ENCODE peak calls at places on chromosomes 5 and 9, in nine cellular contexts. U is GM13977, L is BJ, I is foreskin fibroblast, R is PC-9, Y is kidney, B is cardiac muscle cell, D is B cell, H is cardiac fibroblast. F is an unnamed sample.

GRCh38 chr9:28051559-28051958 is 478.3 kb upstream of the C9orf72 start:
- DNase-seq in B (no peak), U (no peak), R (no peak), Y (no peak), L (peak; percentile 44), H (no peak), D (no peak), I (no peak), F (no peak)

GRCh38 chr9:122173670-122174069 is 14.0 kb downstream of the MORN5 start:
- DNase-seq in Y (no peak), L (no peak), H (no peak), B (no peak), U (no peak), R (no peak), D (no peak), I (no peak), F (no peak)

GRCh38 chr9:132670816-132671371 is 630 bp downstream of the GTF3C4 start:
- DNase-seq in D (peak; percentile 60), I (peak; percentile 16), U (peak; percentile 59), R (peak; percentile 23), H (peak; percentile 26), B (peak; percentile 33), L (no peak), Y (peak; percentile 71), F (peak; percentile 39)

GRCh38 chr5:100623719-100624118 is 88.5 kb downstream of the FAM174A start:
- DNase-seq in U (peak; percentile 19), B (peak; percentile 71), L (no peak), H (peak; percentile 70), D (no peak), Y (no peak), I (peak; percentile 2), R (no peak), F (no peak)

GRCh38 chr9:134419684-134420076 is 93.4 kb downstream of the RXRA start:
- DNase-seq in L (no peak), Y (no peak), B (no peak), U (no peak), H (no peak), I (no peak), D (no peak), R (no peak), F (no peak)

GRCh38 chr5:178983728-178984127 is 11.4 kb downstream of the GRM6 start:
- DNase-seq in H (no peak), B (no peak), U (no peak), D (no peak), L (no peak), Y (peak; percentile 48), I (no peak), R (no peak), F (peak; percentile 52)

GRCh38 chr9:121650220-121651013 is 1.0 kb upstream of the DAB2IP start:
- DNase-seq in L (no peak), H (peak; percentile 29), B (peak; percentile 53), D (no peak), R (peak; percentile 85), Y (peak; percentile 92), I (no peak), U (peak; percentile 39), F (peak; percentile 78)

GRCh38 chr9:128142061-128142460 is 7.2 kb upstream of the LCN2 start:
- DNase-seq in H (no peak), D (no peak), Y (no peak), R (no peak), I (no peak), U (no peak), L (no peak), B (no peak), F (peak; percentile 13)

DNA sequence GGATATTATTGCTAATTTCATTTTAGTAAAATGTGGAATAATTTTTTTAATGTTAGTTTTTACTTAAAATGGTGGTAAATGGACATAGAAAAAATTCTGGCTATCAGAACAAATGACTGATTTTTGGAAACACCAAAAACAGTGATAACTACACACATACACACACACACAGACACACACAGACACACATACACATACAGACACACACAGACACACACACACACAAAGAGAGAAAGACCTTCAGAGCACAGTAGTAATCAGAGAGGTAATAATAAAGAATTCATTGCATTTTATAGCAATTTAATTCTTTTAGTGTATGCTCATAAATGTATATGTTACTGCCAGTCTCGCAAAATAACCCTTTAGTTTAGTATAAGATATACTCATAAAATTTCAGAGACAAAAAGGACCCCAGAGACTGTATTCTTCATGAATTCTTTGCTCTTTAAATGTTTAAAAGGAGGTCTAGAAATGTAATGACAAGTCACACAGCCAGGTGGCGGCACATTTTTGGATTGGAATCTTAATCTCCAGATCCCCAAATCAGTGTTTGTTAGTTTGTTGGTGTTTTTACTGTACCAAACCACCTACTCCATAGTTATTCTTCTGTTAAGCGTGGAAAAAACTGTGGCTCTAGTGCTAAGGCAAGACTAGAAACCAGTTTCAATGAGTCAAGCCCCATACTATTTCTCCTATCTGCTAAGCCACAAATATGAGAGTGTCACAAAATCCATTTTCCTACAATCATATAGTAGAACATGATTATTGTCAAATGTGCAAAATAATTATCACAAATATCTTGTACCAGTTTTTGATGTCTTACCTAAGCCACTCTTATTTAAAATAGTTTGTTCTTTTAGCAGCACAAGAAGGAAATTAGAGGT is 109.9 kb downstream of the EDIL3 start:
- DNase-seq in H (peak; percentile 61), R (peak; percentile 25), D (no peak), L (no peak), B (peak; percentile 62), Y (no peak), U (peak; percentile 7), I (no peak), F (no peak)
- TF ChIP-seq CTCF in H (peak; percentile 57), R (peak; percentile 64), D (no peak), L (peak; percentile 48), B (peak; percentile 55), Y (peak; percentile 54), U (peak; percentile 54), I (peak; percentile 29), F (peak; percentile 36)

GRCh38 chr5:54093081-54093492 is 217.3 kb downstream of the ARL15 start:
- DNase-seq in R (no peak), D (no peak), L (no peak), Y (no peak), B (no peak), H (no peak), U (no peak), I (no peak), F (no peak)

GRCh38 chr5:54088081-54088480 is 222.3 kb downstream of the ARL15 start:
- DNase-seq in L (no peak), D (no peak), H (no peak), I (no peak), B (peak; percentile 16), R (no peak), U (no peak), Y (no peak), F (no peak)

GRCh38 chr5:54087436-54087835 is 222.9 kb downstream of the ARL15 start:
- DNase-seq in H (peak; percentile 46), D (no peak), I (peak; percentile 71), U (no peak), L (peak; percentile 80), B (peak; percentile 65), Y (no peak), R (no peak), F (no peak)

GRCh38 chr5:54091416-54092130 is 218.8 kb downstream of the ARL15 start:
- DNase-seq in L (no peak), U (no peak), Y (no peak), D (no peak), B (no peak), I (no peak), H (peak; percentile 33), R (no peak), F (no peak)

DNA sequence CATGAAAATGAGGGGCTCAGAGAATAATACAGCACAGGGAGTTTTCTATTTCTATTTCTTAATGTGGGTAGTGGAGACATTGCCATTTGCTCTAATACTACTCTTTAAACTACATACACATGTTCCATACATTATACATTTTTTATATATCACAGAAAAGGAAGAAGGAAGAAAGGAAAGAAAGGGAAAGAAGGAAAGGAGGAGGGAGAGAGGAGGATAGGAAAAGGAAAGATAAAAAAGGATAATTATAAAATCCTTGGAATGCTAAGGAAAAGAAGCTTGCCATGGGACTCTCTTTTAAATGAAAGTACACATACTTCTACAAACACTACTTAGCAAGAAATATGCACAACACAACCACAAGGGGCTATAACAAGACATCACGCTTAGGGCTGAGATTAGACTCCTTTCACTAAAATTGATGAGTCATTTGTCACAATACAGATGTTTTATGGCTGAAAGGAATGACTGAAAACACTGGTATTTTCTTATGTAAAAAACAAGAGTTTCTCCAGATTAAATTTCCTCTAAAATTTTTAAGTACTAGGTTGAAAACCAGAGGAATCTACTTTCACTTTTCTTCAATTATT is 219.8 kb downstream of the ARL15 start:
- DNase-seq in I (peak; percentile 62), H (peak; percentile 87), U (no peak), D (no peak), R (no peak), B (peak; percentile 89), L (peak; percentile 71), Y (no peak), F (no peak)
- TF ChIP-seq CTCF in I (peak; percentile 30), H (peak; percentile 59), U (no peak), D (no peak), R (no peak), B (peak; percentile 51), L (peak; percentile 51), Y (no peak), F (no peak)

GRCh38 chr9:89352451-89352850 is 34.2 kb downstream of the SECISBP2 start:
- DNase-seq in B (no peak), I (no peak), Y (no peak), L (no peak), R (no peak), D (no peak), H (no peak), U (no peak), F (no peak)

GRCh38 chr9:89351584-89351983 is 33.3 kb downstream of the SECISBP2 start:
- DNase-seq in D (no peak), H (no peak), R (no peak), Y (no peak), U (no peak), I (no peak), B (no peak), L (no peak), F (no peak)

GRCh38 chr9:89352874-89353649 is 34.8 kb downstream of the SECISBP2 start:
- DNase-seq in D (no peak), I (no peak), L (no peak), H (no peak), R (no peak), B (no peak), Y (no peak), U (no peak), F (no peak)

GRCh38 chr9:89354471-89354870 is 36.2 kb downstream of the SECISBP2 start:
- DNase-seq in H (no peak), D (no peak), R (no peak), L (no peak), Y (no peak), B (no peak), I (no peak), U (no peak), F (no peak)

GRCh38 chr9:89353989-89354388 is 35.7 kb downstream of the SECISBP2 start:
- DNase-seq in B (no peak), Y (no peak), H (no peak), U (no peak), L (no peak), D (no peak), R (no peak), I (no peak), F (no peak)
- TF ChIP-seq CTCF in B (no peak), Y (no peak), H (no peak), U (no peak), L (no peak), D (no peak), R (no peak), I (no peak), F (no peak)

DNA sequence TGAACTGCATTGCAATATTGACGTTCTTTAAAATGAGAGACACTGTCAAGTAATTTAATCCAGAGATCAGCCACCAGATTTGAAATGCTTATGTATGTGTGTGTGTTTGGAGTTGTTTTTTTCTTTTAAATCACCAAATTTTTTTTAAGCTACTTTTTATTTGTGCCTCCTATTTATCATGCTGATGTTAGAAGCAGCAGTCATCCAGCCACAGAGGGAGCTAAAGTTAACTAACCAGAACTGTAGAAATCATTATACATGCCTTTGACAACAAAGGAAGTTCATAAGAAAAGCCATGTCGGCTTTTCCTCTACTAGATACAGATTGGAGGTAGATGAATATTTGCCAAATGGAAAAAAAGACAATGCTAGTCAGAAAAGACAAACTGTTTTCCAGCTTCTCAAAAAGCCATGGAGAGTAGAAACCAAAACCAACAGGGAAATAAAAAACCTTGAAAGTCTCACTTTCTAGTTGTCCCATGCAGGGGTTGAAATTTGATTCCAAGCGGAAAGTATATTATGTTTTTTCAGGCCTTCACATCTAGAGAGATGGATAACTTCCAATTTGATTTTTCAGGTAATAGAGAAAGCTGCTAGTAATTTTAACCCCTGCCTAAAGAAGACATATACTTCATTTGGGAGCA is 4.5 kb downstream of the PURA start:
- DNase-seq in H (no peak), D (no peak), U (no peak), I (no peak), B (no peak), L (no peak), Y (no peak), R (no peak), F (no peak)
- TF ChIP-seq CTCF in H (no peak), D (no peak), U (peak; percentile 2), I (no peak), B (peak; percentile 5), L (no peak), Y (peak; percentile 7), R (no peak), F (no peak)

F was measured in left lung.